ENCODE peak calls at places on chromosome 12, in ten cellular contexts. B, V, D, I, S, W, Y, M, U and F are unnamed samples. For H3K4me1 and H3K36me3, the result is how much of the 10 kb centered on the place peaks cover.

GRCh38 chr12:105329926-105330282 is 587 bp upstream of the C12orf75 start:
- DNase-seq in U (no peak), W (no peak), D (no peak), V (no peak), M (no peak), S (no peak), I (no peak), B (no peak), Y (no peak), F (no peak)

GRCh38 chr12:124039276-124039675 is 66.3 kb downstream of the ZNF664 start:
- DNase-seq in M (no peak), D (no peak), W (no peak), U (no peak), Y (no peak), B (no peak), V (peak), S (no peak), I (no peak), F (no peak)

GRCh38 chr12:107400686-107401447 is 284.7 kb upstream of the PWP1 start:
- DNase-seq in I (no peak), W (no peak), D (no peak), M (no peak), V (peak), Y (no peak), B (no peak), S (no peak), U (no peak), F (no peak)

GRCh38 chr12:65355461-65355860 is 77.0 kb downstream of the MSRB3 start:
- DNase-seq in V (peak), D (no peak), S (no peak), M (no peak), U (no peak), W (no peak), Y (no peak), I (no peak), B (no peak), F (peak)

GRCh38 chr12:94545937-94546771 is 86.5 kb upstream of the CEP83 start:
- DNase-seq in M (no peak), U (peak), B (no peak), S (no peak), I (peak), D (peak), V (peak), W (no peak), Y (peak), F (peak)

GRCh38 chr12:67989184-67989965 is at the start of gene IFNG-AS1:
- DNase-seq in D (no peak), V (no peak), M (no peak), Y (no peak), S (no peak), I (peak), U (no peak), W (no peak), B (peak), F (no peak)

GRCh38 chr12:121184425-121184824 is 25.5 kb upstream of the P2RX4 start:
- DNase-seq in U (no peak), I (no peak), S (no peak), D (no peak), M (no peak), B (no peak), W (no peak), Y (no peak), V (no peak), F (no peak)

GRCh38 chr12:45850302-45850701 is 120.8 kb downstream of the ARID2 start:
- DNase-seq in W (no peak), I (no peak), M (no peak), V (no peak), U (no peak), D (no peak), B (no peak), S (no peak), Y (no peak), F (no peak)

GRCh38 chr12:132140918-132141841 is 2.9 kb downstream of the DDX51 start:
- DNase-seq in V (no peak), M (no peak), B (no peak), S (peak), W (peak), D (no peak), I (peak), U (no peak), Y (no peak), F (no peak)

GRCh38 chr12:66149702-66150398 is 19.3 kb upstream of the LLPH start:
- DNase-seq in M (no peak), D (no peak), V (peak), W (no peak), B (no peak), Y (no peak), S (no peak), I (no peak), U (no peak), F (no peak)

GRCh38 chr12:76422154-76422877 is 74.1 kb upstream of the BBS10 start:
- DNase-seq in I (no peak), D (no peak), U (no peak), M (no peak), V (peak), B (no peak), W (no peak), S (no peak), Y (no peak), F (no peak)

GRCh38 chr12:108399514-108399913 is 60.4 kb upstream of the CMKLR1 start:
- DNase-seq in S (no peak), Y (no peak), V (no peak), U (no peak), D (no peak), B (no peak), M (peak), I (peak), W (peak), F (no peak)

GRCh38 chr12:56679834-56680575 is 8.1 kb downstream of the PTGES3 start:
- DNase-seq in U (no peak), Y (no peak), B (peak), W (no peak), M (no peak), D (no peak), I (peak), V (no peak), S (peak), F (no peak)

GRCh38 chr12:56677680-56678079 is 10.4 kb downstream of the PTGES3 start:
- DNase-seq in M (no peak), V (no peak), I (no peak), D (no peak), W (no peak), S (no peak), U (no peak), B (no peak), Y (no peak), F (no peak)

GRCh38 chr12:56684745-56685369 is 3.2 kb downstream of the PTGES3 start:
- DNase-seq in B (peak), V (no peak), U (no peak), Y (no peak), W (no peak), S (peak), I (peak), M (no peak), D (no peak), F (no peak)

GRCh38 chr12:56678852-56679251 is 9.2 kb downstream of the PTGES3 start:
- DNase-seq in M (no peak), W (no peak), Y (no peak), S (peak), U (no peak), B (no peak), I (peak), D (no peak), V (no peak), F (no peak)

DNA sequence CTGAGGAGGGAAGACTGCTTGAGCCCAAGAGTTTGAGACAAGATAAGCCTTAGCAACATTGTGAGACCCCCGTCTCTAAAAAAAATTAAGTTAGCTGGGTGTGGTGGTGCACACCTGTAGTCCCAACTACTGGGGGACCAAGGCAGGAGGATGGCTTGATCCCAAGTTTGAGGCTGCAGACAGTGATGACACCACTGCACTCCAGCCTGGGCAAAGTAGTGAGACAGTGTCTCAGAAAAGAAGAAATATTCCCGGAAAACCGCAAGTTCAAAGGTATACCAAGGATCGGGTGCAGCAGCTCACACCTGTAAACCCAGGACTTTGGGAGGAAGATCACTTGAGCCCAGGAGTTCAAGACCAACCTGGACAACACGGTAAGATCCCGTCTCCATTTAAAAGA is 5.8 kb downstream of the PTGES3 start:
- DNase-seq in I (peak), Y (no peak), D (no peak), U (no peak), S (no peak), B (no peak), V (no peak), M (no peak), W (no peak), F (no peak)
- H3K4me1 ChIP-seq in I (under half), Y (under half), D (half or more), U (under half), S (half or more), B (half or more), V (under half), M (half or more), W (under half), F (under half)

DNA sequence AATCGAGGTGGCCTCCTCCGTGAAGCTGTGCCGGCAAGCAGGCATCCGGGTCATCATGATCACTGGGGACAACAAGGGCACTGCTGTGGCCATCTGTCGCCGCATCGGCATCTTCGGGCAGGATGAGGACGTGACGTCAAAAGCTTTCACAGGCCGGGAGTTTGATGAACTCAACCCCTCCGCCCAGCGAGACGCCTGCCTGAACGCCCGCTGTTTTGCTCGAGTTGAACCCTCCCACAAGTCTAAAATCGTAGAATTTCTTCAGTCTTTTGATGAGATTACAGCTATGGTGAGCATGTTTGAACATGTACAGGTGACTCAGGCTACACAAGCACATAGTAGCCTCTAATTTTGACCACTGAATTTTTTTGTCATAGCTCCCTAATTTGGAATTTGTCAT is 59.7 kb downstream of the ATP2A2 start:
- DNase-seq in U (no peak), B (no peak), Y (no peak), M (no peak), V (no peak), D (no peak), I (peak), S (no peak), W (no peak), F (no peak)
- H3K36me3 ChIP-seq in U (half or more), B (half or more), Y (half or more), M (half or more), V (half or more), D (half or more), I (half or more), S (half or more), W (under half), F (half or more)

GRCh38 chr12:69510176-69510827 is 40.1 kb downstream of the FRS2 start:
- DNase-seq in S (no peak), M (no peak), V (peak), Y (no peak), D (no peak), U (no peak), B (no peak), I (no peak), W (no peak), F (no peak)
- H3K4me1 ChIP-seq in S (half or more), M (half or more), V (half or more), Y (under half), D (under half), U (under half), B (under half), I (under half), W (under half), F (half or more)

DNA sequence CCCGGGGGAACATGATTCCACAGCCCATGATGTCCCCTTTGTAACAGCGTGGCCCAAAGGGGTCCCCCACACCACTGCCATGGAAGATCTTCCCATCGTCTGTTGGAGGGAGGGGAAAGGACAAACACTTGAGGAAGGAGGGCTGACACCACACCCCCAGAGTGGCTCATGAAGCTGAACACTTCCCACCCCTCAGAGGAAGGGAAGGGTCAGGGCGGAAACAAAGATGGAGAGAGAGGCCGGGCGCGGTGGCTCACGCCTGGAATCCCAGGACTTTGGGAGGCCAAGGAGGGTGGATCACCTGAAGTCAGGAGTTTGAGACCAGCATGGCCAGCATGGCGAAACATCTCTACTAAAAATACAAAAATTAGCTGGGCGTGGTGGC is 12.6 kb downstream of the SPRYD3 start:
- DNase-seq in U (no peak), W (no peak), V (peak), I (no peak), Y (no peak), M (no peak), S (peak), B (no peak), D (no peak), F (no peak)
- H3K36me3 ChIP-seq in U (under half), W (under half), V (under half), I (half or more), Y (under half), M (half or more), S (half or more), B (under half), D (under half), F (half or more)

DNA sequence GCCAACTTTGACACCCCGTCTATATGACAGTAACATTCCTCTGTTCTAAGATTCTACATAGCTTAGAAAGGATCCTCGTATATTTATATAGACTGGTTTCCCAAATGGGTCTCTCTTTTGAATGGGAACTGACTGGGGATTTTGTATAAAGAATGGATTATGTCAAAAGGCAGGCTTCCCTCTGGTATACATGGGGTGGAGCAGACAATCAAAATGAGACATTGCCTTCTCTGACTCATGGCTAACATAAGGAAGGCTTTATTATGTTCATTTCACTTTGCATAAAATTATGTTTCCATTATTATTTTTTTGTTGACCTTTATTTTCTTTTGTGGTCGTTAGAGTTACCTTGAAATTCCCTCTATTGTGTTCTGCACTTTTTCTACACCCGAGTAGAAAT is 211.1 kb downstream of the ALG10B start:
- DNase-seq in V (no peak), Y (no peak), D (no peak), M (no peak), B (no peak), I (no peak), W (no peak), S (no peak), U (no peak), F (no peak)
- H3K4me1 ChIP-seq in V (under half), Y (under half), D (under half), M (under half), B (under half), I (under half), W (under half), S (under half), U (under half), F (under half)

GRCh38 chr12:53313996-53314395 is 7.4 kb downstream of the AAAS start:
- DNase-seq in W (no peak), U (no peak), M (no peak), S (no peak), I (no peak), Y (no peak), V (no peak), B (no peak), D (no peak), F (no peak)
- H3K36me3 ChIP-seq in W (under half), U (under half), M (half or more), S (half or more), I (half or more), Y (under half), V (under half), B (under half), D (under half), F (under half)

DNA sequence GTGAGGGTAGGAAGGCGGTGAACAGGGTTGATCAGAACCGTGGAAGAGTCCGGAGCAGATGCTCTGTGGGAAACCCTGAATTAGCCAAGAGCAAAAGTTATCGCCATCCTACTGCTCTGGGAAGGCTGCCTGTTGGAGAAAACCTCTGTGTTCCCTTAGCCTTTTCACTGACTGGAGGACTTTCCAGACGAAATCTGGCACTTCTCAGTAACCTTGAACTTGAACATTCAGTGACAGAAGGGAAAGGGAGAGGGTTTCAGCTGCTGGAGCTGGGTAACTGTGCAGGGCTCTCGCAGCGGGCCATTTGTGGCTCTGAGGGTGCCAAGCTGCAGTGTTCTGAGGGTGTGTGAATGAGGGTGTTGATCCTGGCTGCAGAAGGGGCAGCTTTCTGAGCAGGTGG is 23.4 kb downstream of the ETV6 start:
- DNase-seq in S (no peak), Y (no peak), V (peak), W (no peak), B (no peak), U (no peak), I (no peak), M (no peak), D (no peak), F (no peak)
- H3K4me1 ChIP-seq in S (half or more), Y (under half), V (under half), W (under half), B (under half), U (under half), I (under half), M (half or more), D (under half), F (under half)

GRCh38 chr12:117733292-117733805 is 235.4 kb downstream of the KSR2 start:
- DNase-seq in Y (no peak), U (no peak), B (no peak), W (no peak), S (no peak), V (no peak), D (no peak), I (no peak), M (no peak), F (no peak)
- H3K36me3 ChIP-seq in Y (under half), U (under half), B (under half), W (under half), S (under half), V (under half), D (under half), I (under half), M (under half), F (under half)

GRCh38 chr12:31324116-31324844 is 1.7 kb downstream of the SINHCAF start:
- DNase-seq in V (peak), D (peak), U (no peak), M (peak), Y (peak), W (peak), B (peak), S (peak), I (peak), F (peak)

GRCh38 chr12:31323466-31324115 is 2.4 kb downstream of the SINHCAF start:
- DNase-seq in B (no peak), Y (no peak), W (peak), S (peak), I (peak), M (peak), V (peak), D (no peak), U (no peak), F (peak)

GRCh38 chr12:31322651-31323248 is 3.2 kb downstream of the SINHCAF start:
- DNase-seq in Y (no peak), S (no peak), W (peak), M (no peak), D (no peak), B (no peak), U (no peak), I (no peak), V (peak), F (peak)

GRCh38 chr12:31318870-31319269 is 7.1 kb downstream of the SINHCAF start:
- DNase-seq in M (no peak), U (no peak), D (no peak), V (no peak), Y (no peak), B (no peak), S (no peak), W (no peak), I (no peak), F (no peak)

GRCh38 chr12:31321565-31322228 is 4.3 kb downstream of the SINHCAF start:
- DNase-seq in I (no peak), V (peak), W (no peak), M (no peak), U (no peak), S (no peak), Y (no peak), B (no peak), D (no peak), F (peak)
- H3K4me1 ChIP-seq in I (under half), V (half or more), W (under half), M (under half), U (half or more), S (under half), Y (under half), B (half or more), D (half or more), F (under half)